ENCODE peak calls at places on chromosome 22, in six cellular contexts. K is NCI-H1436 treated with DMSO at 0.1 percent for 48 hours, U is amygdala, G is HCEC 1CT, V is mammary epithelial cell, F is GM04504. T is an unnamed sample.

GRCh38 chr22:50481440-50482106 is at the start of gene ADM2:
- DNase-seq in K (no peak), U (no peak), G (no peak), V (no peak), F (no peak), T (peak)

GRCh38 chr22:30296851-30297250 is 7.5 kb upstream of the CASTOR1 start:
- DNase-seq in K (no peak), U (no peak), G (no peak), V (no peak), F (no peak), T (no peak)

GRCh38 chr22:32650553-32651345 is 150.8 kb upstream of the TIMP3 start:
- DNase-seq in K (no peak), U (no peak), G (no peak), V (no peak), F (peak), T (no peak)

GRCh38 chr22:36758792-36759271 is 17.1 kb downstream of the IFT27 start:
- DNase-seq in K (no peak), U (no peak), G (no peak), V (no peak), F (no peak), T (no peak)

GRCh38 chr22:37184816-37185541 is 3.1 kb downstream of the C1QTNF6 start:
- DNase-seq in K (no peak), U (no peak), G (no peak), V (no peak), F (no peak), T (no peak)

GRCh38 chr22:38792833-38793232 is 1.1 kb downstream of the DNAL4 start:
- DNase-seq in K (no peak), U (no peak), G (no peak), V (peak), F (no peak), T (no peak)

GRCh38 chr22:39592104-39593060 is 21.8 kb downstream of the CACNA1I start:
- DNase-seq in K (no peak), U (no peak), G (peak), V (peak), F (peak), T (no peak)

GRCh38 chr22:46084943-46085830 is 65.1 kb upstream of the PPARA start:
- DNase-seq in K (no peak), U (no peak), G (peak), V (peak), F (peak), T (no peak)

GRCh38 chr22:19786264-19786585 is 25.6 kb downstream of the TBX1 start:
- DNase-seq in K (no peak), U (no peak), G (no peak), V (no peak), F (no peak), T (no peak)

GRCh38 chr22:48503035-48503625 is 1324.5 kb downstream of the BRD1 start:
- DNase-seq in K (no peak), U (no peak), G (no peak), V (no peak), F (no peak), T (no peak)

GRCh38 chr22:45897736-45898135 is 79.2 kb downstream of the WNT7B start:
- DNase-seq in K (no peak), U (no peak), G (no peak), V (no peak), F (no peak), T (no peak)

GRCh38 chr22:49658902-49659280 is 168.8 kb downstream of the BRD1 start:
- DNase-seq in K (no peak), U (no peak), G (no peak), V (no peak), F (no peak), T (no peak)

GRCh38 chr22:46990937-46991520 is 228.6 kb downstream of the TBC1D22A start:
- DNase-seq in K (no peak), U (no peak), G (no peak), V (no peak), F (no peak), T (no peak)

GRCh38 chr22:37552560-37553163 is 7.6 kb upstream of the CDC42EP1 start:
- DNase-seq in K (no peak), U (no peak), G (peak), V (no peak), F (no peak), T (no peak)

GRCh38 chr22:49595465-49596078 is 232.1 kb downstream of the BRD1 start:
- DNase-seq in K (no peak), U (no peak), G (no peak), V (no peak), F (no peak), T (no peak)

GRCh38 chr22:21457023-21457787 is 10.0 kb upstream of the TMEM191C start:
- DNase-seq in K (no peak), U (no peak), G (peak), V (no peak), F (no peak), T (no peak)

GRCh38 chr22:44289429-44290171 is 23.2 kb downstream of the SHISAL1 start:
- DNase-seq in K (no peak), U (no peak), G (no peak), V (no peak), F (peak), T (no peak)

T was measured in germinal center.